ENCODE peak calls at places on chromosome 20, in seven cellular contexts. G is GOT3; Q is NCI-H1105 treated with DMSO at 0.1 percent for 48 hours; M is central memory CD4-positive, alpha-beta T cell; C is mucosa of descending colon; J is activated CD4-positive, alpha-beta T cell treated with anti-CD3 and anti-CD28 coated beads, Interleukin-2, amount 50 U/mL, for 1 hour; T is substantia nigra. A is an unnamed sample.

GRCh38 chr20:46840054-46840729 is 54.5 kb upstream of the EYA2 start:
- DNase-seq in M (no peak), G (no peak), Q (no peak), J (no peak), T (no peak), C (no peak), A (no peak)

GRCh38 chr20:57473246-57474042 is 51.5 kb downstream of the CTCFL start:
- DNase-seq in M (no peak), Q (peak), G (no peak), T (peak), J (no peak), C (peak), A (no peak)

GRCh38 chr20:38164069-38164468 is 1.0 kb downstream of the TGM2 start:
- DNase-seq in J (no peak), T (no peak), M (no peak), C (no peak), Q (no peak), G (no peak), A (no peak)

GRCh38 chr20:15387228-15387627 is 1049.8 kb upstream of the FLRT3 start:
- DNase-seq in G (no peak), J (no peak), M (no peak), C (no peak), T (no peak), Q (no peak), A (no peak)

GRCh38 chr20:45154183-45154582 is 20.5 kb upstream of the PI3 start:
- DNase-seq in Q (no peak), T (no peak), M (no peak), J (no peak), G (no peak), C (no peak), A (no peak)

GRCh38 chr20:38799248-38799647 is 6.2 kb upstream of the PPP1R16B start:
- DNase-seq in M (no peak), C (no peak), G (no peak), Q (no peak), T (no peak), J (no peak), A (no peak)

GRCh38 chr20:45920795-45921617 is 9.1 kb upstream of the PLTP start:
- DNase-seq in M (no peak), J (no peak), Q (no peak), G (no peak), C (peak), T (no peak), A (no peak)

GRCh38 chr20:47677314-47678129 is 107.8 kb downstream of the SULF2 start:
- DNase-seq in G (no peak), M (peak), Q (peak), J (peak), T (no peak), C (no peak), A (peak)

GRCh38 chr20:51322164-51322707 is 220.3 kb downstream of the NFATC2 start:
- DNase-seq in M (no peak), G (no peak), Q (no peak), C (no peak), T (no peak), J (no peak), A (no peak)

GRCh38 chr20:62776692-62777527 is 19.4 kb upstream of the MRGBP start:
- DNase-seq in C (peak), G (no peak), Q (no peak), T (no peak), M (peak), J (peak), A (peak)

GRCh38 chr20:49388790-49389189 is 93.7 kb downstream of the KCNB1 start:
- DNase-seq in M (no peak), C (no peak), J (no peak), T (no peak), G (no peak), Q (no peak), A (no peak)

GRCh38 chr20:48738399-48739304 is 89.1 kb downstream of the PREX1 start:
- DNase-seq in G (no peak), Q (no peak), T (peak), C (no peak), M (no peak), J (no peak), A (no peak)

GRCh38 chr20:18796282-18796833 is 17.2 kb upstream of the SCP2D1 start:
- DNase-seq in G (no peak), T (no peak), C (no peak), Q (no peak), M (no peak), J (no peak), A (no peak)

GRCh38 chr20:49729780-49730179 is 16.1 kb upstream of the B4GALT5 start:
- DNase-seq in J (no peak), M (no peak), G (no peak), C (no peak), Q (no peak), T (no peak), A (no peak)

GRCh38 chr20:31719644-31720485 is 2.8 kb downstream of the BCL2L1 start:
- DNase-seq in M (no peak), Q (no peak), C (no peak), T (peak), J (no peak), G (no peak), A (no peak)

GRCh38 chr20:2558581-2559301 is 22.4 kb downstream of the TMC2 start:
- DNase-seq in Q (no peak), C (no peak), J (no peak), M (no peak), T (no peak), G (no peak), A (no peak)

GRCh38 chr20:39800111-39800510 is 838.0 kb downstream of the DHX35 start:
- DNase-seq in C (no peak), G (no peak), M (no peak), J (no peak), Q (no peak), T (no peak), A (no peak)

GRCh38 chr20:39269031-39269461 is 306.9 kb downstream of the DHX35 start:
- DNase-seq in M (no peak), G (no peak), J (peak), C (no peak), Q (peak), T (peak), A (no peak)

GRCh38 chr20:52103911-52104545 is 87.6 kb downstream of the ZFP64 start:
- DNase-seq in M (no peak), T (no peak), J (no peak), Q (no peak), C (no peak), G (no peak), A (peak)